ENCODE peak calls at places on chromosomes 12 and 14, in nine cellular contexts. C is cardiac fibroblast, E is fibroblast of pulmonary artery, B is T-helper 1 cell, X is NCI-H510A treated with DMSO at 0.1 percent for 48 hours, Z is mesenchymal stem cell, V is adrenal gland, L is B cell, N is NCI-H1105. J is an unnamed sample.

GRCh38 chr14:79670811-79671210 is 540.5 kb downstream of the DIO2 start:
- DNase-seq in C (no peak), E (no peak), B (no peak), X (no peak), Z (no peak), V (no peak), L (no peak), N (no peak), J (no peak)

GRCh38 chr12:81815611-81816010 is 56.5 kb upstream of the PPFIA2 start:
- DNase-seq in C (no peak), E (no peak), B (no peak), X (no peak), Z (no peak), V (no peak), L (no peak), N (no peak), J (no peak)

GRCh38 chr12:95202691-95203476 is 14.4 kb downstream of the FGD6 start:
- DNase-seq in C (peak), E (peak), B (no peak), X (no peak), Z (peak), V (no peak), L (no peak), N (no peak), J (no peak)

GRCh38 chr12:70645494-70646317 is 8.5 kb upstream of the PTPRB start:
- DNase-seq in C (peak), E (peak), B (peak), X (no peak), Z (peak), V (peak), L (no peak), N (no peak), J (no peak)

GRCh38 chr14:65110525-65110924 is 8.2 kb upstream of the MAX start:
- DNase-seq in C (no peak), E (no peak), B (no peak), X (no peak), Z (no peak), V (no peak), L (no peak), N (no peak), J (no peak)

GRCh38 chr14:69096766-69097475 is 56.0 kb downstream of the DCAF5 start:
- DNase-seq in C (no peak), E (peak), B (no peak), X (no peak), Z (no peak), V (no peak), L (no peak), N (no peak), J (no peak)

GRCh38 chr12:120006248-120006975 is 17.4 kb downstream of the BICDL1 start:
- DNase-seq in C (no peak), E (no peak), B (peak), X (no peak), Z (no peak), V (no peak), L (no peak), N (no peak), J (no peak)

GRCh38 chr14:72863216-72864006 is 30.5 kb downstream of the DPF3 start:
- DNase-seq in C (no peak), E (no peak), B (no peak), X (no peak), Z (no peak), V (no peak), L (no peak), N (no peak), J (no peak)

GRCh38 chr12:100404769-100405407 is 48.0 kb downstream of the SLC17A8 start:
- DNase-seq in C (peak), E (peak), B (peak), X (no peak), Z (peak), V (no peak), L (no peak), N (no peak), J (no peak)

GRCh38 chr12:46361667-46362034 is 10.9 kb downstream of the SLC38A2 start:
- DNase-seq in C (peak), E (peak), B (no peak), X (no peak), Z (no peak), V (no peak), L (no peak), N (no peak), J (no peak)

GRCh38 chr12:113196996-113197395 is 11.5 kb downstream of the RITA1 start:
- DNase-seq in C (peak), E (peak), B (peak), X (peak), Z (peak), V (peak), L (peak), N (peak), J (peak)

GRCh38 chr12:53567961-53568360 is 58.2 kb downstream of the ATF7 start:
- DNase-seq in C (peak), E (no peak), B (no peak), X (no peak), Z (peak), V (no peak), L (no peak), N (no peak), J (no peak)

GRCh38 chr14:106094654-106095189 is 568.3 kb downstream of the TMEM121 start:
- DNase-seq in C (no peak), E (no peak), B (peak), X (no peak), Z (no peak), V (peak), L (peak), N (no peak), J (no peak)

GRCh38 chr14:72377016-72377415 is 444.8 kb downstream of the RGS6 start:
- DNase-seq in C (no peak), E (no peak), B (peak), X (no peak), Z (no peak), V (no peak), L (no peak), N (no peak), J (no peak)

GRCh38 chr12:63949902-63950301 is 105.4 kb downstream of the SRGAP1 start:
- DNase-seq in C (peak), E (peak), B (no peak), X (no peak), Z (no peak), V (no peak), L (no peak), N (no peak), J (no peak)

GRCh38 chr14:69542311-69542710 is 32.4 kb downstream of the CCDC177 start:
- DNase-seq in C (no peak), E (no peak), B (no peak), X (no peak), Z (no peak), V (no peak), L (no peak), N (no peak), J (no peak)

GRCh38 chr12:95460105-95460504 is 13.8 kb upstream of the METAP2 start:
- DNase-seq in C (no peak), E (no peak), B (no peak), X (no peak), Z (no peak), V (no peak), L (no peak), N (no peak), J (no peak)

GRCh38 chr14:106586098-106586704 is 1059.8 kb downstream of the TMEM121 start:
- DNase-seq in C (no peak), E (no peak), B (peak), X (peak), Z (no peak), V (peak), L (peak), N (peak), J (no peak)

GRCh38 chr12:47304161-47304560 is 224.4 kb upstream of the AMIGO2 start:
- DNase-seq in C (no peak), E (no peak), B (no peak), X (no peak), Z (no peak), V (no peak), L (no peak), N (no peak), J (no peak)

GRCh38 chr14:50497351-50497750 is 35.0 kb downstream of the MAP4K5 start:
- DNase-seq in C (no peak), E (no peak), B (no peak), X (no peak), Z (no peak), V (no peak), L (no peak), N (no peak), J (no peak)

GRCh38 chr12:108495054-108495453 is 20.0 kb upstream of the FICD start:
- DNase-seq in C (peak), E (peak), B (no peak), X (no peak), Z (peak), V (peak), L (no peak), N (no peak), J (peak)

GRCh38 chr12:42742691-42743090 is 153.1 kb upstream of the PRICKLE1 start:
- DNase-seq in C (no peak), E (no peak), B (no peak), X (no peak), Z (peak), V (no peak), L (no peak), N (no peak), J (no peak)

J was measured in DMS153.